ENCODE peak calls at places on chromosomes 11 and 22, in ten cellular contexts. One of them, this sample, is unnamed. For H3K4me1, the result is how much of the 10 kb centered on the place peaks cover.

GRCh38 chr11:106087815-106088435 is 10.5 kb downstream of the AASDHPPT start:
- DNase-seq in HepG2: peak
- DNase-seq in CD4-positive, CD25-positive, alpha-beta regulatory T cell: peak
- DNase-seq in lower lobe of right lung: peak
- DNase-seq in tibial artery: peak
- DNase-seq in psoas muscle: no peak
- DNase-seq in A549: peak
- DNase-seq in colonic mucosa: peak
- DNase-seq in adrenal gland: peak
- DNase-seq in IMR-90: peak
- DNase-seq in this sample: no peak

GRCh38 chr11:43573233-43573632 is 107.3 kb upstream of the HSD17B12 start:
- DNase-seq in HepG2: peak
- DNase-seq in CD4-positive, CD25-positive, alpha-beta regulatory T cell: no peak
- DNase-seq in lower lobe of right lung: no peak
- DNase-seq in tibial artery: no peak
- DNase-seq in psoas muscle: no peak
- DNase-seq in A549: peak
- DNase-seq in colonic mucosa: no peak
- DNase-seq in adrenal gland: no peak
- DNase-seq in IMR-90: no peak
- DNase-seq in this sample: no peak

GRCh38 chr11:1302041-1302460 is 7.4 kb downstream of the TOLLIP start:
- DNase-seq in HepG2: no peak
- DNase-seq in CD4-positive, CD25-positive, alpha-beta regulatory T cell: no peak
- DNase-seq in lower lobe of right lung: no peak
- DNase-seq in tibial artery: no peak
- DNase-seq in psoas muscle: no peak
- DNase-seq in A549: no peak
- DNase-seq in colonic mucosa: peak
- DNase-seq in adrenal gland: no peak
- DNase-seq in IMR-90: no peak
- DNase-seq in this sample: no peak

GRCh38 chr11:67409261-67409666 is 5.4 kb downstream of the TBC1D10C start:
- DNase-seq in HepG2: no peak
- DNase-seq in CD4-positive, CD25-positive, alpha-beta regulatory T cell: peak
- DNase-seq in lower lobe of right lung: no peak
- DNase-seq in tibial artery: no peak
- DNase-seq in psoas muscle: no peak
- DNase-seq in A549: no peak
- DNase-seq in colonic mucosa: no peak
- DNase-seq in adrenal gland: no peak
- DNase-seq in IMR-90: no peak
- DNase-seq in this sample: no peak

GRCh38 chr11:128467610-128468041 is 119.7 kb downstream of the ETS1 start:
- DNase-seq in HepG2: peak
- DNase-seq in CD4-positive, CD25-positive, alpha-beta regulatory T cell: peak
- DNase-seq in lower lobe of right lung: no peak
- DNase-seq in tibial artery: peak
- DNase-seq in psoas muscle: peak
- DNase-seq in A549: peak
- DNase-seq in colonic mucosa: no peak
- DNase-seq in adrenal gland: no peak
- DNase-seq in IMR-90: peak
- DNase-seq in this sample: peak

GRCh38 chr11:35994421-35994820 is 50.6 kb downstream of the LDLRAD3 start:
- DNase-seq in HepG2: no peak
- DNase-seq in CD4-positive, CD25-positive, alpha-beta regulatory T cell: no peak
- DNase-seq in lower lobe of right lung: no peak
- DNase-seq in tibial artery: no peak
- DNase-seq in psoas muscle: no peak
- DNase-seq in A549: no peak
- DNase-seq in colonic mucosa: no peak
- DNase-seq in adrenal gland: no peak
- DNase-seq in IMR-90: no peak
- DNase-seq in this sample: no peak

GRCh38 chr11:62552931-62553838 is 6.6 kb upstream of the AHNAK start:
- DNase-seq in HepG2: no peak
- DNase-seq in CD4-positive, CD25-positive, alpha-beta regulatory T cell: peak
- DNase-seq in lower lobe of right lung: peak
- DNase-seq in tibial artery: peak
- DNase-seq in psoas muscle: peak
- DNase-seq in A549: peak
- DNase-seq in colonic mucosa: peak
- DNase-seq in adrenal gland: peak
- DNase-seq in IMR-90: peak
- DNase-seq in this sample: peak

GRCh38 chr11:57269580-57270021 is 32.6 kb upstream of the APLNR start:
- DNase-seq in HepG2: no peak
- DNase-seq in CD4-positive, CD25-positive, alpha-beta regulatory T cell: no peak
- DNase-seq in lower lobe of right lung: no peak
- DNase-seq in tibial artery: no peak
- DNase-seq in psoas muscle: no peak
- DNase-seq in A549: no peak
- DNase-seq in colonic mucosa: no peak
- DNase-seq in adrenal gland: no peak
- DNase-seq in IMR-90: no peak
- DNase-seq in this sample: no peak

GRCh38 chr11:102244681-102245409 is 72.4 kb upstream of the BIRC3 start:
- DNase-seq in HepG2: no peak
- DNase-seq in CD4-positive, CD25-positive, alpha-beta regulatory T cell: no peak
- DNase-seq in lower lobe of right lung: no peak
- DNase-seq in tibial artery: no peak
- DNase-seq in psoas muscle: no peak
- DNase-seq in A549: peak
- DNase-seq in colonic mucosa: no peak
- DNase-seq in adrenal gland: no peak
- DNase-seq in IMR-90: peak
- DNase-seq in this sample: no peak

GRCh38 chr11:91804057-91804456 is 420.6 kb upstream of the FAT3 start:
- DNase-seq in HepG2: no peak
- DNase-seq in CD4-positive, CD25-positive, alpha-beta regulatory T cell: no peak
- DNase-seq in lower lobe of right lung: no peak
- DNase-seq in tibial artery: no peak
- DNase-seq in psoas muscle: no peak
- DNase-seq in A549: peak
- DNase-seq in colonic mucosa: no peak
- DNase-seq in adrenal gland: no peak
- DNase-seq in IMR-90: no peak
- DNase-seq in this sample: no peak

GRCh38 chr11:109423860-109424190 is 1.8 kb downstream of the C11orf87 start:
- DNase-seq in HepG2: no peak
- DNase-seq in CD4-positive, CD25-positive, alpha-beta regulatory T cell: no peak
- DNase-seq in lower lobe of right lung: no peak
- DNase-seq in tibial artery: no peak
- DNase-seq in psoas muscle: no peak
- DNase-seq in A549: no peak
- DNase-seq in colonic mucosa: no peak
- DNase-seq in adrenal gland: no peak
- DNase-seq in IMR-90: no peak
- DNase-seq in this sample: no peak

GRCh38 chr11:73312806-73313403 is 4.8 kb downstream of the ARHGEF17 start:
- DNase-seq in HepG2: no peak
- DNase-seq in CD4-positive, CD25-positive, alpha-beta regulatory T cell: no peak
- DNase-seq in lower lobe of right lung: no peak
- DNase-seq in tibial artery: peak
- DNase-seq in psoas muscle: peak
- DNase-seq in A549: no peak
- DNase-seq in colonic mucosa: no peak
- DNase-seq in adrenal gland: no peak
- DNase-seq in IMR-90: peak
- DNase-seq in this sample: no peak

GRCh38 chr11:68583047-68583446 is 101.3 kb upstream of the GAL start:
- DNase-seq in HepG2: no peak
- DNase-seq in CD4-positive, CD25-positive, alpha-beta regulatory T cell: no peak
- DNase-seq in lower lobe of right lung: no peak
- DNase-seq in tibial artery: no peak
- DNase-seq in psoas muscle: no peak
- DNase-seq in A549: no peak
- DNase-seq in colonic mucosa: no peak
- DNase-seq in adrenal gland: no peak
- DNase-seq in IMR-90: peak
- DNase-seq in this sample: no peak
- H3K4me1 ChIP-seq in HepG2: under half
- H3K4me1 ChIP-seq in CD4-positive, CD25-positive, alpha-beta regulatory T cell: under half
- H3K4me1 ChIP-seq in lower lobe of right lung: under half
- H3K4me1 ChIP-seq in tibial artery: under half
- H3K4me1 ChIP-seq in psoas muscle: half or more
- H3K4me1 ChIP-seq in A549: under half
- H3K4me1 ChIP-seq in colonic mucosa: under half
- H3K4me1 ChIP-seq in adrenal gland: under half
- H3K4me1 ChIP-seq in IMR-90: under half
- H3K4me1 ChIP-seq in this sample: under half

DNA sequence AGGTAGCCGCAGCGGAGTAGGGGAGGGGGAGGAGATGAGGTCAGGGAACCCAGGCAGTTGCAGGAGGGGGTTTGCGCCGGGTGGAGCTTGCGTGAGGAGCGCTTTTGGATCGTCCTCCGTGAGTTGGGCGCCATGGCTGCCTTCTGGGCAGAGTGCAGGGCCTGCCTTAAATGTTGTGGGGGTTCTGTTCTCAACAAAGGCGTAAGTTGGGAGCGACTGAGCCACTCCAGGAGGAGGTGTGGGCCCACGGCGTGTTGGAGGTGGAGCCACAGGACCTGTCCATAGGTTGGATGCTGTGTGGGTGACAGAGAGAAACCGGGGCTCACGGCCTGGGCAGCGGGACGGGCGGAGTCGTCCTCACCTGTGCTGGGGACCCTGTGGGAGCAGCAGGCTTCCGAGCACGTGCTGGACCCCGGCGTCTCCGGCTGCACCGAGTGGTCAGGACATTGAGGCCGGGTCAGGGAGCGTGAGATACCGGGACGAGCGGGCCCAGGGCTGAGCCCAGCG is 1.1 kb upstream of the PGGHG start:
- DNase-seq in HepG2: no peak
- DNase-seq in CD4-positive, CD25-positive, alpha-beta regulatory T cell: no peak
- DNase-seq in lower lobe of right lung: peak
- DNase-seq in tibial artery: peak
- DNase-seq in psoas muscle: peak
- DNase-seq in A549: no peak
- DNase-seq in colonic mucosa: no peak
- DNase-seq in adrenal gland: peak
- DNase-seq in IMR-90: no peak
- DNase-seq in this sample: no peak
- H3K27ac ChIP-seq in HepG2: no peak
- H3K27ac ChIP-seq in CD4-positive, CD25-positive, alpha-beta regulatory T cell: peak
- H3K27ac ChIP-seq in lower lobe of right lung: peak
- H3K27ac ChIP-seq in tibial artery: peak
- H3K27ac ChIP-seq in psoas muscle: no peak
- H3K27ac ChIP-seq in A549: peak
- H3K27ac ChIP-seq in colonic mucosa: no peak
- H3K27ac ChIP-seq in adrenal gland: no peak
- H3K27ac ChIP-seq in IMR-90: no peak
- H3K27ac ChIP-seq in this sample: no peak

GRCh38 chr22:50473088-50473487 is 1.7 kb downstream of the SBF1 start:
- DNase-seq in HepG2: peak
- DNase-seq in CD4-positive, CD25-positive, alpha-beta regulatory T cell: peak
- DNase-seq in lower lobe of right lung: no peak
- DNase-seq in tibial artery: no peak
- DNase-seq in psoas muscle: no peak
- DNase-seq in A549: peak
- DNase-seq in colonic mucosa: peak
- DNase-seq in adrenal gland: no peak
- DNase-seq in IMR-90: no peak
- DNase-seq in this sample: no peak

GRCh38 chr22:50469377-50470305 is 5.2 kb downstream of the SBF1 start:
- DNase-seq in HepG2: no peak
- DNase-seq in CD4-positive, CD25-positive, alpha-beta regulatory T cell: peak
- DNase-seq in lower lobe of right lung: peak
- DNase-seq in tibial artery: no peak
- DNase-seq in psoas muscle: peak
- DNase-seq in A549: no peak
- DNase-seq in colonic mucosa: peak
- DNase-seq in adrenal gland: peak
- DNase-seq in IMR-90: peak
- DNase-seq in this sample: no peak

GRCh38 chr22:50471962-50472361 is 2.9 kb downstream of the SBF1 start:
- DNase-seq in HepG2: no peak
- DNase-seq in CD4-positive, CD25-positive, alpha-beta regulatory T cell: no peak
- DNase-seq in lower lobe of right lung: no peak
- DNase-seq in tibial artery: no peak
- DNase-seq in psoas muscle: no peak
- DNase-seq in A549: no peak
- DNase-seq in colonic mucosa: no peak
- DNase-seq in adrenal gland: no peak
- DNase-seq in IMR-90: no peak
- DNase-seq in this sample: no peak

GRCh38 chr22:50470491-50470890 is 4.3 kb downstream of the SBF1 start:
- DNase-seq in HepG2: no peak
- DNase-seq in CD4-positive, CD25-positive, alpha-beta regulatory T cell: no peak
- DNase-seq in lower lobe of right lung: no peak
- DNase-seq in tibial artery: no peak
- DNase-seq in psoas muscle: no peak
- DNase-seq in A549: no peak
- DNase-seq in colonic mucosa: peak
- DNase-seq in adrenal gland: no peak
- DNase-seq in IMR-90: no peak
- DNase-seq in this sample: no peak

DNA sequence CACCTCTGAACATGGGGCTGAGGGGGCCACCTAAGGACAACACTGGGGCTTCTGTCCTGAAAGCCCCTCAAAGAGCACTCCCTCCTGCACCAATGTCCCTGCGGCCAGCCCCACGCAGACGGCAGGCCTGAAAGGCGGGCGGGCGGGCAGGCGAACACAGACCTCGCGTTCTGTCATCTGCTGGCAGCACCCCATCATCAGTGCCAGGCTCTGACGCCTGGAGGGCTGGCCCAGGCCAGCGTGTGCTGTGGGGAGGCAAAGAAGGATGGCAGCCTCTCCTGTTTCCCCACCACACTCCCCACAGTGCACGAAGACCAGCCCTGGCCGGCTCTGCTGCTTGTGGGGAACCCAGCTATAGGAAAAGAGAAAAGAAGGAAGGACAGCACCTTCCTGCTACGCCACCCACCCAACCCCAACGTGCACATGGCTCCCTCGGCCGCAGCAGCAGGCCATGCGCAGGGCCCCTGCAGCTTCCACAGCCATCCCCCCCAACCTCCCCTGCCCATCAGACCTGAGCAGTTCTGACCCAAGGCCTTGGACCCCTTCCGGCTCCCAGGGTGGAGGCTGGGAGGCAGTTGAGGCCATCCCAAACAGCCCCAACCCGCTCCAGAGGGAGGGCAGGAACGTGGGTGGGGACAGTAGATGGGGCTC is 3.5 kb downstream of the SBF1 start:
- DNase-seq in HepG2: no peak
- DNase-seq in CD4-positive, CD25-positive, alpha-beta regulatory T cell: no peak
- DNase-seq in lower lobe of right lung: no peak
- DNase-seq in tibial artery: no peak
- DNase-seq in psoas muscle: no peak
- DNase-seq in A549: no peak
- DNase-seq in colonic mucosa: no peak
- DNase-seq in adrenal gland: no peak
- DNase-seq in IMR-90: no peak
- DNase-seq in this sample: no peak
- H3K4me3 ChIP-seq in HepG2: no peak
- H3K4me3 ChIP-seq in CD4-positive, CD25-positive, alpha-beta regulatory T cell: no peak
- H3K4me3 ChIP-seq in lower lobe of right lung: no peak
- H3K4me3 ChIP-seq in tibial artery: no peak
- H3K4me3 ChIP-seq in psoas muscle: no peak
- H3K4me3 ChIP-seq in A549: no peak
- H3K4me3 ChIP-seq in colonic mucosa: peak
- H3K4me3 ChIP-seq in adrenal gland: no peak
- H3K4me3 ChIP-seq in IMR-90: no peak
- H3K4me3 ChIP-seq in this sample: no peak

GRCh38 chr11:65890324-65891179 is at the start of gene CCDC85B:
- DNase-seq in HepG2: peak
- DNase-seq in CD4-positive, CD25-positive, alpha-beta regulatory T cell: peak
- DNase-seq in lower lobe of right lung: peak
- DNase-seq in tibial artery: peak
- DNase-seq in psoas muscle: peak
- DNase-seq in A549: peak
- DNase-seq in colonic mucosa: peak
- DNase-seq in adrenal gland: peak
- DNase-seq in IMR-90: peak
- DNase-seq in this sample: peak
- H3K4me1 ChIP-seq in HepG2: half or more
- H3K4me1 ChIP-seq in CD4-positive, CD25-positive, alpha-beta regulatory T cell: half or more
- H3K4me1 ChIP-seq in lower lobe of right lung: half or more
- H3K4me1 ChIP-seq in tibial artery: under half
- H3K4me1 ChIP-seq in psoas muscle: under half
- H3K4me1 ChIP-seq in A549: half or more
- H3K4me1 ChIP-seq in colonic mucosa: under half
- H3K4me1 ChIP-seq in adrenal gland: half or more
- H3K4me1 ChIP-seq in IMR-90: under half
- H3K4me1 ChIP-seq in this sample: under half

This sample was measured in thoracic aorta.